ENCODE peak calls at places on chromosomes 3 and 15, in eight cellular contexts. X is EL; Q is activated CD8-positive, alpha-beta memory T cell treated with anti-CD3 and anti-CD28 coated beads, Interleukin-2, amount 50 U/mL, for 48 hours; J is NCI-H82; K is NB4; A is cardiac fibroblast; D is hypothalamus; Z is NCI-H2081. N is an unnamed sample.

GRCh38 chr3:46676601-46677071 is 16.8 kb downstream of the ALS2CL start:
- DNase-seq in X (no peak), Q (no peak), J (no peak), K (no peak), A (no peak), D (no peak), Z (no peak), N (no peak)

GRCh38 chr3:142315083-142315482 is 89.7 kb upstream of the GK5 start:
- DNase-seq in X (peak; percentile 88), Q (no peak), J (no peak), K (no peak), A (peak; percentile 65), D (no peak), Z (no peak), N (no peak)

GRCh38 chr15:62594017-62594416 is 428.9 kb upstream of the C2CD4B start:
- DNase-seq in X (no peak), Q (no peak), J (no peak), K (no peak), A (no peak), D (no peak), Z (no peak), N (peak; percentile 20)

GRCh38 chr15:41648097-41648496 is 12.1 kb upstream of the MGA start:
- DNase-seq in X (no peak), Q (no peak), J (no peak), K (no peak), A (no peak), D (no peak), Z (no peak), N (no peak)

GRCh38 chr3:48273594-48274211 is 32.8 kb downstream of the ZNF589 start:
- DNase-seq in X (peak; percentile 61), Q (peak; percentile 71), J (peak; percentile 78), K (peak; percentile 76), A (peak; percentile 74), D (peak; percentile 5), Z (peak; percentile 43), N (peak; percentile 64)

GRCh38 chr3:64533565-64534317 is 154.1 kb downstream of the ADAMTS9 start:
- DNase-seq in X (peak; percentile 72), Q (peak; percentile 72), J (peak; percentile 95), K (peak; percentile 78), A (peak; percentile 95), D (peak; percentile 56), Z (peak; percentile 80), N (peak; percentile 82)

GRCh38 chr15:59501531-59502113 is 63.6 kb downstream of the FAM81A start:
- DNase-seq in X (peak; percentile 66), Q (no peak), J (peak; percentile 71), K (peak; percentile 58), A (peak; percentile 58), D (no peak), Z (no peak), N (peak; percentile 80)

GRCh38 chr3:64915778-64916177 is 228.0 kb upstream of the ADAMTS9 start:
- DNase-seq in X (no peak), Q (no peak), J (no peak), K (no peak), A (peak; percentile 77), D (no peak), Z (no peak), N (no peak)

GRCh38 chr3:13092621-13093339 is 19.6 kb upstream of the IQSEC1 start:
- DNase-seq in X (no peak), Q (no peak), J (peak; percentile 22), K (no peak), A (no peak), D (no peak), Z (no peak), N (no peak)

GRCh38 chr3:177724020-177724638 is 526.8 kb upstream of the TBL1XR1 start:
- DNase-seq in X (no peak), Q (no peak), J (no peak), K (no peak), A (peak; percentile 84), D (no peak), Z (peak; percentile 70), N (peak; percentile 92)

GRCh38 chr3:119313461-119313860 is 19.3 kb downstream of the ARHGAP31 start:
- DNase-seq in X (no peak), Q (no peak), J (no peak), K (no peak), A (no peak), D (no peak), Z (no peak), N (no peak)

GRCh38 chr3:149235599-149236424 is 14.2 kb upstream of the CP start:
- DNase-seq in X (no peak), Q (no peak), J (no peak), K (no peak), A (no peak), D (no peak), Z (no peak), N (peak; percentile 3)

GRCh38 chr3:99859855-99860254 is 42.2 kb downstream of the CMSS1 start:
- DNase-seq in X (peak; percentile 94), Q (no peak), J (no peak), K (no peak), A (peak; percentile 93), D (no peak), Z (no peak), N (no peak)

GRCh38 chr15:84846269-84846668 is 29.1 kb downstream of the ALPK3 start:
- DNase-seq in X (no peak), Q (no peak), J (no peak), K (no peak), A (no peak), D (no peak), Z (no peak), N (no peak)

GRCh38 chr15:77858677-77859490 is 218.6 kb downstream of the TBC1D2B start:
- DNase-seq in X (no peak), Q (no peak), J (no peak), K (peak; percentile 79), A (no peak), D (no peak), Z (no peak), N (peak; percentile 26)

GRCh38 chr15:60590935-60591490 is 112.1 kb upstream of the ICE2 start:
- DNase-seq in X (peak; percentile 20), Q (peak; percentile 78), J (peak; percentile 94), K (peak; percentile 13), A (peak; percentile 42), D (no peak), Z (no peak), N (peak; percentile 68)

GRCh38 chr3:132262305-132262704 is 54.9 kb upstream of the ACP3 start:
- DNase-seq in X (no peak), Q (no peak), J (no peak), K (no peak), A (no peak), D (no peak), Z (no peak), N (no peak)